ENCODE peak calls at places on chromosomes 13 and 19, in five cellular contexts. Z, V, X, W and K are unnamed samples.

GRCh38 chr13:111202745-111203144 is 87.6 kb downstream of the ARHGEF7 start:
- DNase-seq in Z (no peak), V (no peak), X (no peak), W (no peak), K (peak)

GRCh38 chr19:1656988-1657536 is 4.6 kb upstream of the TCF3 start:
- DNase-seq in Z (no peak), V (no peak), X (no peak), W (no peak), K (no peak)

GRCh38 chr13:43894438-43894837 is 14.7 kb downstream of the LACC1 start:
- DNase-seq in Z (no peak), V (no peak), X (no peak), W (no peak), K (no peak)

GRCh38 chr19:47353307-47353712 is 4.2 kb downstream of the DHX34 start:
- DNase-seq in Z (no peak), V (no peak), X (peak), W (no peak), K (no peak)

GRCh38 chr13:54175470-54175869 is 1146.9 kb downstream of the OLFM4 start:
- DNase-seq in Z (no peak), V (no peak), X (no peak), W (no peak), K (no peak)

GRCh38 chr19:45475537-45476348 is 7.9 kb downstream of the FOSB start:
- DNase-seq in Z (no peak), V (no peak), X (no peak), W (no peak), K (no peak)

GRCh38 chr19:7971553-7972520 is 28.4 kb upstream of the TIMM44 start:
- DNase-seq in Z (no peak), V (no peak), X (no peak), W (no peak), K (no peak)

GRCh38 chr19:13020002-13020414 is 24.7 kb downstream of the NFIX start:
- DNase-seq in Z (no peak), V (no peak), X (no peak), W (no peak), K (no peak)